ENCODE peak calls at places on chromosomes 11 and 22, in eight cellular contexts. Q is endothelial cell of umbilical vein, D is lower lobe of right lung, F is fibroblast of the aortic adventitia, M is RWPE2, P is heart left ventricle, W is stomach, N is colonic mucosa. C is an unnamed sample.

GRCh38 chr11:119481021-119481666 is 58.2 kb upstream of the THY1 start:
- DNase-seq in Q (peak; percentile 60), D (peak; percentile 81), F (peak; percentile 100), M (peak; percentile 65), P (peak; percentile 87), W (peak; percentile 91), N (peak; percentile 86), C (peak; percentile 87)

GRCh38 chr22:19876314-19876940 is 21.8 kb upstream of the GNB1L start:
- DNase-seq in Q (peak; percentile 54), D (peak; percentile 39), F (peak; percentile 31), M (peak; percentile 56), P (peak; percentile 56), W (no peak), N (peak; percentile 32), C (no peak)

GRCh38 chr11:83002522-83002921 is 69.2 kb downstream of the RAB30 start:
- DNase-seq in Q (no peak), D (no peak), F (no peak), M (no peak), P (no peak), W (no peak), N (no peak), C (no peak)

GRCh38 chr11:69921429-69922014 is 102.3 kb upstream of the FGF3 start:
- DNase-seq in Q (no peak), D (peak; percentile 24), F (no peak), M (peak; percentile 41), P (peak; percentile 63), W (no peak), N (no peak), C (no peak)

GRCh38 chr22:44196241-44196640 is 15.5 kb downstream of the PARVG start:
- DNase-seq in Q (no peak), D (no peak), F (no peak), M (no peak), P (no peak), W (no peak), N (no peak), C (no peak)

GRCh38 chr11:70064726-70065317 is 13.3 kb upstream of the ANO1 start:
- DNase-seq in Q (no peak), D (no peak), F (no peak), M (peak; percentile 42), P (no peak), W (no peak), N (peak; percentile 3), C (no peak)

GRCh38 chr11:3796796-3797328 is 492 bp downstream of the NUP98 start:
- DNase-seq in Q (no peak), D (no peak), F (no peak), M (no peak), P (no peak), W (no peak), N (no peak), C (no peak)

GRCh38 chr11:69646493-69647201 is 5.7 kb downstream of the CCND1 start:
- DNase-seq in Q (no peak), D (no peak), F (no peak), M (peak; percentile 58), P (peak; percentile 49), W (no peak), N (no peak), C (no peak)

GRCh38 chr11:88555018-88555828 is 217.7 kb upstream of the CTSC start:
- DNase-seq in Q (peak; percentile 99), D (no peak), F (peak; percentile 100), M (no peak), P (no peak), W (no peak), N (no peak), C (peak; percentile 32)

GRCh38 chr11:115148691-115149090 is 355.5 kb downstream of the CADM1 start:
- DNase-seq in Q (no peak), D (no peak), F (no peak), M (no peak), P (no peak), W (no peak), N (no peak), C (no peak)

GRCh38 chr22:48779211-48779643 is 1048.4 kb downstream of the BRD1 start:
- DNase-seq in Q (no peak), D (no peak), F (no peak), M (no peak), P (no peak), W (no peak), N (no peak), C (no peak)

GRCh38 chr11:83724704-83725114 is 438.5 kb upstream of the CCDC90B start:
- DNase-seq in Q (no peak), D (peak; percentile 45), F (peak; percentile 28), M (no peak), P (no peak), W (peak; percentile 78), N (no peak), C (peak; percentile 1)

DNA sequence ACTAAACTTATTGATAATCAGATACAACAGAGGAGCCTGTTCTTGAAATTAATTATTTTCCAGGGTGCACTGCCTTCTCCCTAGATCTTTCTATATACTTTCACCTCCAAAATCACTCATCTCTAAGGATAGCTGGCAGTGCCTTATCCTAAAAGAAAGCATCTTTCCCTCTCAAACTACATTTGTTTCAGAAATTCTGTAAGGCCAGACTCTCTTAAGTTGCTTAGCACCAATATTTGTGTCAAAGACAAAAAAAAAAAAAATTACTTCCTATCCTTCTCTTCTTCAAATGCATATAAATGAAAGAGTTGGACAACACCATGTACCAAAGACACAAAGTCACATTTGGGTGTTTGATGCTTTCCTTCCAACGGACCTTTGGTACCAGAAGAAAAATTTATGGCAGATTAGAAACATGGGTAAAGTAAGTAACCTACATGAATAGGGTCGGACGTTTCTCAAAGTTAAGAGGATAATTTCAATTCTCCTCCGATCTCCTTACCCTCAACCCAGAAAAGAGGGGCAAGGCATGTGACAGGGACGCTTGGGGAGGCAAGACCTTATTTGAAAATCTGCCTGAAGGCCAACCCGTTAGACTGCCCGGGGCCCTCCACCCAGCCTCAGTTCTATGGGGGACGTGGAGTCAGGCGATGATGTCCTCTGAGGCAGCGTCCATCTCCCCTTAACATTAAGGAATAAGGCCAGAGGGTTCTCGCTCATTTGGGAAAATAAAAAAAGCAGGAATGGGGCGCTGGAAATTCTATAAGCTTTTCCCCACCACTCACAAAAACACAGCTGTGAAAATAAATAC is 66.3 kb downstream of the ETS1 start:
- DNase-seq in Q (no peak), D (no peak), F (peak; percentile 27), M (no peak), P (no peak), W (no peak), N (no peak), C (no peak)
- TF ChIP-seq CTCF in Q (no peak), D (no peak), F (no peak), M (no peak), P (no peak), W (no peak), N (no peak), C (no peak)

GRCh38 chr22:31611065-31611760 is 50.8 kb downstream of the PISD start:
- DNase-seq in Q (peak; percentile 32), D (peak; percentile 51), F (peak; percentile 24), M (peak; percentile 54), P (peak; percentile 64), W (no peak), N (no peak), C (no peak)
- TF ChIP-seq CTCF in Q (no peak), D (no peak), F (no peak), M (no peak), P (no peak), W (no peak), N (no peak), C (no peak)

GRCh38 chr11:63273685-63274084 is 30.3 kb upstream of the SLC22A25 start:
- DNase-seq in Q (no peak), D (no peak), F (no peak), M (no peak), P (no peak), W (no peak), N (no peak), C (no peak)

GRCh38 chr11:63277345-63277943 is 34.0 kb upstream of the SLC22A25 start:
- DNase-seq in Q (no peak), D (no peak), F (no peak), M (no peak), P (no peak), W (no peak), N (no peak), C (peak; percentile 17)

DNA sequence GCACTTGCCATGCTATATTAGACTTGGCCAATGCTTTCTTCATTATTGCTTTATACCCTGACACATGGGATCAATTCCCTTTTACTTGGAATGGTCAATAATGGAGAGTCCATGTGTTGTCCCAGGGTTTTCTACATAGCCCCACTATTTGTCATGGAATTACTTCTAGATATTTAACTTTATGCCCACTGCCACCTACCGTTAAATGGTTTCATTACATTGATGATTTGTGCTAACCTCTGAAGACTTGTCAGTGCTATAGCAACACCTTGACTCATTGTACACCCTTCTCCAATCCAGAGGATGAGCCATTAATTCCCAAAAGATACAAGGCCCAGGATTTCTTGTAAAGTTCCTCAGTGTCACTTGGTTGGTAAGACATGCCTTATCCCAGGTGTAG is 31.4 kb upstream of the SLC22A25 start:
- DNase-seq in Q (peak; percentile 4), D (no peak), F (no peak), M (no peak), P (no peak), W (no peak), N (no peak), C (no peak)
- TF ChIP-seq CTCF in Q (no peak), D (no peak), F (no peak), M (peak; percentile 20), P (no peak), W (no peak), N (no peak), C (no peak)

GRCh38 chr11:21927628-21928027 is 265.3 kb upstream of the ANO5 start:
- DNase-seq in Q (no peak), D (no peak), F (no peak), M (no peak), P (no peak), W (no peak), N (no peak), C (no peak)

GRCh38 chr11:21928834-21929233 is 264.1 kb upstream of the ANO5 start:
- DNase-seq in Q (no peak), D (no peak), F (no peak), M (no peak), P (no peak), W (no peak), N (no peak), C (no peak)

GRCh38 chr11:21931436-21932101 is 261.3 kb upstream of the ANO5 start:
- DNase-seq in Q (no peak), D (no peak), F (no peak), M (no peak), P (no peak), W (no peak), N (no peak), C (no peak)

DNA sequence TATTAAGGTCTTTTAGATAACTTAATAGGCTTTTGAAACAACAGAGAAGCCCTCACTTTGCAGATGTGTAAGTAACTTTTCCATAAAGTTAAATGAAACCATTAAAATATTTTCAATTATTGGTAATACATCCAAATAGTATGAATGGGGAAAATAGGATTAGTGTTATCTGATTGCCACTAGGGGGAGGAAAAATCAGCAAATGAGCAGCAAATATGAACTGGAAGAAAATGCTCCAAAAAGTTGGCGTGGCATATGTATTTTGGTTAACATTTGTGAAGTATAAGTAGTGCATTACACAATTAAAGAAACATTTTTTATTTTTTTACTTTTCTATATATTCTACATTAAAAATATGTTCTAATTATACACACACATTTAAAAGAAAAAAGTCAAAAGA is 259.8 kb upstream of the ANO5 start:
- DNase-seq in Q (no peak), D (no peak), F (no peak), M (no peak), P (no peak), W (no peak), N (no peak), C (no peak)
- TF ChIP-seq CTCF in Q (no peak), D (peak; percentile 33), F (no peak), M (peak; percentile 62), P (peak; percentile 25), W (peak; percentile 45), N (no peak), C (peak; percentile 53)

GRCh38 chr11:26551186-26551801 is 20.8 kb downstream of the MUC15 start:
- DNase-seq in Q (no peak), D (no peak), F (peak; percentile 61), M (no peak), P (no peak), W (no peak), N (no peak), C (no peak)
- TF ChIP-seq CTCF in Q (no peak), D (peak; percentile 36), F (peak; percentile 52), M (peak; percentile 69), P (no peak), W (peak; percentile 26), N (no peak), C (peak; percentile 10)

C was measured in Calu3.